ENCODE peak calls at places on chromosome 4, in six cellular contexts. G is lower lobe of right lung; C is CD4-positive, alpha-beta memory T cell; O is tibial artery; V is fibroblast of lung; Q is neuronal stem cell. J is an unnamed sample.

GRCh38 chr4:11799182-11799581 is 370.5 kb upstream of the HS3ST1 start:
- DNase-seq in C (no peak), O (no peak), Q (no peak), G (no peak), V (no peak), J (no peak)

GRCh38 chr4:89640620-89641366 is 196.2 kb downstream of the SNCA start:
- DNase-seq in V (peak; percentile 61), O (no peak), Q (peak; percentile 79), G (peak; percentile 45), C (no peak), J (peak; percentile 62)

GRCh38 chr4:48109413-48110263 is 24.4 kb downstream of the TXK start:
- DNase-seq in C (peak; percentile 42), G (no peak), Q (no peak), V (peak; percentile 56), O (no peak), J (peak; percentile 75)

GRCh38 chr4:152500798-152501434 is 35.0 kb downstream of the FBXW7 start:
- DNase-seq in V (peak; percentile 96), G (no peak), Q (peak; percentile 70), O (no peak), C (peak; percentile 76), J (peak; percentile 96)

GRCh38 chr4:95693594-95693993 is 144.8 kb upstream of the UNC5C start:
- DNase-seq in G (no peak), C (no peak), O (no peak), V (peak; percentile 29), Q (no peak), J (peak; percentile 43)

GRCh38 chr4:112075129-112075753 is 70.0 kb upstream of the FAM241A start:
- DNase-seq in V (peak; percentile 66), C (peak; percentile 23), O (no peak), G (no peak), Q (peak; percentile 32), J (peak; percentile 83)

GRCh38 chr4:10455133-10455532 is 2.1 kb downstream of the ZNF518B start:
- DNase-seq in Q (no peak), O (no peak), G (no peak), V (no peak), C (no peak), J (no peak)

GRCh38 chr4:19803406-19803805 is 448.3 kb upstream of the SLIT2 start:
- DNase-seq in V (no peak), O (no peak), G (no peak), C (no peak), Q (no peak), J (no peak)

GRCh38 chr4:151169900-151170299 is 70.5 kb downstream of the RPS3A start:
- DNase-seq in C (no peak), O (no peak), V (peak; percentile 55), Q (no peak), G (no peak), J (no peak)

GRCh38 chr4:55116450-55116849 is 8.9 kb downstream of the KDR start:
- DNase-seq in G (no peak), C (no peak), Q (no peak), O (no peak), V (no peak), J (peak; percentile 4)

GRCh38 chr4:158236304-158237030 is 26.2 kb downstream of the TMEM144 start:
- DNase-seq in G (no peak), O (no peak), V (no peak), C (no peak), Q (no peak), J (no peak)

GRCh38 chr4:122639181-122639580 is 18.3 kb upstream of the IL21 start:
- DNase-seq in C (no peak), O (no peak), Q (no peak), G (no peak), V (no peak), J (no peak)

GRCh38 chr4:126735294-126736132 is 897.2 kb upstream of the INTU start:
- DNase-seq in C (no peak), G (no peak), V (no peak), O (no peak), Q (no peak), J (no peak)

GRCh38 chr4:24244663-24245519 is 339.5 kb downstream of the DHX15 start:
- DNase-seq in O (no peak), V (peak; percentile 85), Q (peak; percentile 12), C (no peak), G (no peak), J (no peak)

GRCh38 chr4:77454858-77455257 is 150.8 kb upstream of the CXCL13 start:
- DNase-seq in Q (no peak), C (no peak), G (no peak), O (no peak), V (no peak), J (no peak)

GRCh38 chr4:20984011-20984836 is 284.0 kb downstream of the PACRGL start:
- DNase-seq in Q (peak; percentile 18), V (no peak), O (no peak), G (no peak), C (no peak), J (no peak)

GRCh38 chr4:183402771-183403170 is 41.7 kb upstream of the CDKN2AIP start:
- DNase-seq in O (no peak), V (no peak), Q (no peak), G (no peak), C (no peak), J (no peak)

GRCh38 chr4:78722320-78722719 is 53.8 kb upstream of the BMP2K start:
- DNase-seq in V (no peak), C (no peak), Q (no peak), G (no peak), O (no peak), J (no peak)

GRCh38 chr4:78720151-78720726 is 55.9 kb upstream of the BMP2K start:
- DNase-seq in O (no peak), C (no peak), Q (no peak), G (no peak), V (no peak), J (no peak)

GRCh38 chr4:78720994-78721677 is 55.0 kb upstream of the BMP2K start:
- DNase-seq in Q (no peak), C (peak; percentile 5), G (no peak), V (no peak), O (peak; percentile 66), J (no peak)

GRCh38 chr4:78722880-78723279 is 53.3 kb upstream of the BMP2K start:
- DNase-seq in O (no peak), C (no peak), V (no peak), Q (no peak), G (no peak), J (no peak)

GRCh38 chr4:78721739-78722138 is 54.4 kb upstream of the BMP2K start:
- DNase-seq in Q (no peak), C (no peak), V (no peak), G (no peak), O (no peak), J (no peak)
- H3K4me3 ChIP-seq in Q (no peak overlapping the region), C (no peak overlapping the region), V (no peak overlapping the region), G (no peak overlapping the region), O (no peak overlapping the region), J (no peak overlapping the region)

GRCh38 chr4:108029731-108030130 is 40.0 kb downstream of the HADH start:
- DNase-seq in V (no peak), O (no peak), C (no peak), Q (no peak), G (no peak), J (no peak)

GRCh38 chr4:108033348-108033747 is 43.7 kb downstream of the HADH start:
- DNase-seq in O (no peak), Q (no peak), G (no peak), C (no peak), V (no peak), J (no peak)

GRCh38 chr4:108030332-108030731 is 40.6 kb downstream of the HADH start:
- DNase-seq in G (no peak), V (peak; percentile 73), C (peak; percentile 70), O (no peak), Q (peak; percentile 46), J (peak; percentile 74)

GRCh38 chr4:108029321-108029720 is 39.6 kb downstream of the HADH start:
- DNase-seq in C (no peak), G (no peak), V (no peak), Q (no peak), O (no peak), J (no peak)

DNA sequence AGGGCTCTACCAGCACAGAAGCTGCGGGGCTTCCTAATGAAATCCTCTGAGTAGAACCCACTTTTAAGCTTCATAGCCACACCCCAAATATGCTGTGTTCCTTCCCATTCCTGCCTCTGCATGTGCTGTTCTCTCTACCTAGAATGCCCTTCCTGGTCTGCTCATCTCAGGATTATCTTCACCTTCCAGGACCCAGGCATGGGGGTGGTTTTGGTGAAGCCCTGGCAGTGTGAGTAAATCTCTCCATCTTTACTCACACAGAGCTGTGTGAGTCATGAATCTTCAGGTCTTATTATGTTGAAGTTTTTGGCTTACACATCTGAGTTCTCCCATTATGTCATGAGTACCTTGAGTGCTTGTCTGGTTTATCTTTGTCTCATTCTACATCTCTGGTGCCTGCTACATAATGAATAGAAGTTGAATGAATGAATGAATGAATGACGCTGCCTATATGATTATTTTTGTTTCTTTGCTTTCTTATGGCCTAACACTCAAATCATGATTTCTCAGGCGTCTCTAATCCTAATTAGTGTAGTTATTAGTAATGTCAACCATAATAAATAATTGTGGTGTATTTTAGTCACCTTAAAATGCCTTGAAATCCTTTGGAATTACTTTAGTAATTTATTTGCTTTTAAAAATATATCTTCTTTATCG is 41.9 kb downstream of the HADH start:
- DNase-seq in V (no peak), C (no peak), Q (no peak), G (no peak), O (no peak), J (no peak)
- H3K27ac ChIP-seq in V (no peak overlapping the region), C (no peak overlapping the region), Q (no peak overlapping the region), G (no peak overlapping the region), O (no peak overlapping the region), J (no peak overlapping the region)

GRCh38 chr4:127799711-127800110 is 17.6 kb downstream of the HSPA4L start:
- DNase-seq in O (no peak), C (no peak), Q (no peak), V (no peak), G (no peak), J (no peak)
- H3K4me3 ChIP-seq in O (no peak overlapping the region), C (no peak overlapping the region), Q (no peak overlapping the region), V (no peak overlapping the region), G (no peak overlapping the region), J (no peak overlapping the region)

DNA sequence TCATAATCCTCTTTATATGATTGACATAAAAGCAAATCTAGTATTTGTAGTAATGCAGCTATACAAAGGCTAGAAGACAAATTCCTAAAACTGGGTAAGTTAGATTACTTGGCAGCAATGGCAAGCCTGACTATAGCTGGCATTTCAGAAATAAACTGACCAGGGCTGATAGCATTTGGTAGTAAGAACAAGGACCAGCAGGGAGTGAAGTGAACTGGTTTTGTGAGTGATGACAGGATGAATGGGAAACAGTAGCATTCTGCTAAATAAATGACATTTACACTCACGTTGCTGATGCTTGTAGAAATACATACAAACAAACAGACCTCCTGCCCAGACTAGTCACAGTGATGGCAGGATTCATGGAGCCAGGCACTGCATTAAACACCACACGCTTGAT is 31.5 kb upstream of the TNIP3 start:
- DNase-seq in O (no peak), Q (no peak), C (no peak), V (no peak), G (no peak), J (no peak)
- H3K27ac ChIP-seq in O (no peak overlapping the region), Q (no peak overlapping the region), C (no peak overlapping the region), V (no peak overlapping the region), G (no peak overlapping the region), J (no peak overlapping the region)

GRCh38 chr4:141637565-141637964 is 1.2 kb downstream of the IL15 start:
- DNase-seq in Q (no peak), G (no peak), C (no peak), O (no peak), V (peak; percentile 36), J (no peak)
- H3K4me3 ChIP-seq in Q (no peak overlapping the region), G (peak overlapping the region; percentile 84), C (peak overlapping the region; percentile 84), O (peak overlapping the region; percentile 90), V (peak overlapping the region; percentile 83), J (no peak overlapping the region)

J was measured in Karpas-422.